ENCODE peak calls at places on chromosomes 6 and 20, in seven cellular contexts. E is SK-N-SH, H is GM12892, D is K562, Q is HepG2, L is GM12878, W is H1. I is an unnamed sample.

GRCh38 chr6:155275808-155276480 is 12.1 kb downstream of the CLDN20 start:
- DNase-seq in E (peak; percentile 57), H (no peak), D (no peak), Q (no peak), L (no peak), W (no peak), I (no peak)

GRCh38 chr6:1554241-1554880 is 55.4 kb upstream of the FOXC1 start:
- DNase-seq in E (no peak), H (peak; percentile 34), D (no peak), Q (no peak), L (peak; percentile 57), W (no peak), I (no peak)

GRCh38 chr20:50774515-50774914 is 20.3 kb upstream of the BCAS4 start:
- DNase-seq in E (no peak), H (no peak), D (no peak), Q (no peak), L (no peak), W (no peak), I (no peak)

GRCh38 chr20:36065427-36065998 is 89.0 kb upstream of the EPB41L1 start:
- DNase-seq in E (no peak), H (no peak), D (no peak), Q (no peak), L (no peak), W (no peak), I (no peak)

GRCh38 chr6:63807056-63807455 is 171.5 kb downstream of the PHF3 start:
- DNase-seq in E (no peak), H (no peak), D (no peak), Q (no peak), L (no peak), W (no peak), I (no peak)

GRCh38 chr20:32179934-32180333 is 27.6 kb downstream of the PLAGL2 start:
- DNase-seq in E (no peak), H (no peak), D (no peak), Q (no peak), L (no peak), W (no peak), I (no peak)

GRCh38 chr6:111201155-111201554 is 113.9 kb downstream of the SLC16A10 start:
- DNase-seq in E (peak; percentile 19), H (no peak), D (no peak), Q (no peak), L (no peak), W (no peak), I (no peak)

GRCh38 chr6:40347571-40348011 is 239.6 kb downstream of the LRFN2 start:
- DNase-seq in E (peak; percentile 24), H (no peak), D (no peak), Q (no peak), L (no peak), W (peak; percentile 55), I (no peak)

GRCh38 chr20:9241232-9241692 is 172.4 kb downstream of the PLCB4 start:
- DNase-seq in E (no peak), H (no peak), D (no peak), Q (no peak), L (no peak), W (no peak), I (no peak)

GRCh38 chr6:46513533-46513932 is 22.3 kb upstream of the RCAN2 start:
- DNase-seq in E (no peak), H (no peak), D (no peak), Q (no peak), L (no peak), W (no peak), I (no peak)

GRCh38 chr20:41098703-41099250 is 38.6 kb upstream of the PLCG1 start:
- DNase-seq in E (peak; percentile 35), H (no peak), D (no peak), Q (no peak), L (no peak), W (no peak), I (no peak)

GRCh38 chr20:10949930-10950783 is 276.4 kb upstream of the JAG1 start:
- DNase-seq in E (no peak), H (no peak), D (no peak), Q (peak; percentile 89), L (no peak), W (no peak), I (no peak)

GRCh38 chr6:118800394-118801071 is 93.4 kb upstream of the ASF1A start:
- DNase-seq in E (peak; percentile 78), H (peak; percentile 49), D (peak; percentile 78), Q (peak; percentile 82), L (peak; percentile 25), W (peak; percentile 81), I (peak; percentile 57)

GRCh38 chr6:31813463-31813849 is 1.6 kb downstream of the HSPA1L start:
- DNase-seq in E (no peak), H (no peak), D (no peak), Q (no peak), L (no peak), W (no peak), I (no peak)

GRCh38 chr6:31811645-31812044 is 3.4 kb downstream of the HSPA1L start:
- DNase-seq in E (no peak), H (no peak), D (no peak), Q (no peak), L (no peak), W (no peak), I (no peak)

GRCh38 chr6:31815025-31815838 is at the start of the genes HSPA1A and HSPA1L:
- DNase-seq in E (peak; percentile 94), H (peak; percentile 57), D (peak; percentile 97), Q (peak; percentile 95), L (no peak), W (peak; percentile 91), I (peak; percentile 47)

GRCh38 chr6:31820051-31820389 is 4.7 kb downstream of the HSPA1A start:
- DNase-seq in E (no peak), H (no peak), D (no peak), Q (peak; percentile 76), L (no peak), W (no peak), I (no peak)

DNA sequence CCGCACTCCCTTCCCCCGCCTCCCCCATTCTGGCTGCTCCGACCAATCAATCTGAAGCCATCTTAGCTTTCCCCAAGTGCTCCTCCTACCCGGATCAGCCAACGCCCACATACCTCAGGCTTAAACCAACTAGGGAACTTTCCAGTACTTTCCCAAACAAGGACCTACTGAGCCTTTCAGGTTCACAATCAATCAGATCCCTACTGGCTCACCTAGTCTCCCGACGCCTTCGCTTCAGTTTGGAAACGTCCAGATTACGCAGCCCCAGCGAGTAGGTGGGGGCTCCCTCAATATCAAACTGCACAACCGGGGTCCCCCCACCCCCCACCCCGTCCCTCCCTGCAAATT is 432 bp downstream of the HSPA1L start:
- DNase-seq in E (no peak), H (peak; percentile 81), D (peak; percentile 93), Q (peak; percentile 96), L (peak; percentile 67), W (peak; percentile 81), I (peak; percentile 68)
- TF ChIP-seq TAF1 in E (peak; percentile 45), H (no peak), D (peak; percentile 75), Q (no peak), L (peak; percentile 31), W (no peak), I (no peak)

DNA sequence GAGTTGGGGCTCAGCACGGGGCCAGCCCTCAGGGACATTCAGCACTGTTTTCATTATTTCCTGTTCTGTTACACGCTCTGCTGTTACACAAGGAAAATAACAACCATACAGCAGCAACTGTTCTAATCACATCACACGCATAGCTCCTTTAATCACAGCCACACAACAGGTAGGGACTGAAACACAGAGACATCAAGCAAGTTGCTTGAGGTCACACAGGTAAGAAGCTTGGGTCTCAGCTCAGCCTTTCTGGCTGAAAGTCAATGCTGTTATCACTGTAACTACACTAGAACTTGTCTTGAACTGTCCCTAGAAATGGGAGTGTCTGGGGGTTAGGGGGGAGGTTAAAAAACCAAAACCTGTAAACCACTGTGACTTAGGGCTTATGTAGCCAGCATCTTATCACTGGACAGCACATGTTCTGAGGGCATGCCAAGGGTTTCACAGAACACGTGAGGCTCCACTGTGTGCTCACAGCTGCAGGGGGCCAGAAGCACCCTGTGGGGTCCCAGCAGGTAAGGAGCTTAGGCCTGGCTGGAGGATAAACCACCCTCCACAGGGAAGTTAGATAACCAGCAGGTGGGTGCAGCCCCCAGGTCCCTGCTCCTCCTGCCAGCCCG is 146.0 kb downstream of the EYA2 start:
- DNase-seq in E (no peak), H (no peak), D (peak; percentile 69), Q (no peak), L (no peak), W (no peak), I (no peak)
- TF ChIP-seq TAF1 in E (no peak), H (no peak), D (no peak), Q (no peak), L (no peak), W (no peak), I (no peak)

DNA sequence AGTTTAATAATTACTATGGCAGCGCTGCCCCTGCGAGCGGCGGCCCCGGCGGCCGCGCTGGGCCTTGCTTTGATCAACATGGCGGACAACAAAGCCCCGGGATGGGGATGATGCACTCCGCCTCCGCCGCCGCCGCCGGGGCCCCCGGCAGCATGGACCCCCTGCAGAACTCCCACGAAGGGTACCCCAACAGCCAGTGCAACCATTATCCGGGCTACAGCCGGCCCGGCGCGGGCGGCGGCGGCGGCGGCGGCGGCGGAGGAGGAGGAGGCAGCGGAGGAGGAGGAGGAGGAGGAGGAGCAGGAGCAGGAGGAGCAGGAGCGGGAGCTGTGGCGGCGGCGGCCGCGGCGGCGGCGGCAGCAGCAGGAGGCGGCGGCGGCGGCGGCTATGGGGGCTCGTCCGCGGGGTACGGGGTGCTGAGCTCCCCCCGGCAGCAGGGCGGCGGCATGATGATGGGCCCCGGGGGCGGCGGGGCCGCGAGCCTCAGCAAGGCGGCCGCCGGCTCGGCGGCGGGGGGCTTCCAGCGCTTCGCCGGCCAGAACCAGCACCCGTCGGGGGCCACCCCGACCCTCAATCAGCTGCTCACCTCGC is 1.5 kb downstream of the ARID1B start:
- DNase-seq in E (no peak), H (no peak), D (no peak), Q (peak; percentile 34), L (no peak), W (peak; percentile 64), I (no peak)
- TF ChIP-seq TAF1 in E (peak; percentile 17), H (no peak), D (peak; percentile 76), Q (peak; percentile 11), L (no peak), W (peak; percentile 20), I (no peak)

DNA sequence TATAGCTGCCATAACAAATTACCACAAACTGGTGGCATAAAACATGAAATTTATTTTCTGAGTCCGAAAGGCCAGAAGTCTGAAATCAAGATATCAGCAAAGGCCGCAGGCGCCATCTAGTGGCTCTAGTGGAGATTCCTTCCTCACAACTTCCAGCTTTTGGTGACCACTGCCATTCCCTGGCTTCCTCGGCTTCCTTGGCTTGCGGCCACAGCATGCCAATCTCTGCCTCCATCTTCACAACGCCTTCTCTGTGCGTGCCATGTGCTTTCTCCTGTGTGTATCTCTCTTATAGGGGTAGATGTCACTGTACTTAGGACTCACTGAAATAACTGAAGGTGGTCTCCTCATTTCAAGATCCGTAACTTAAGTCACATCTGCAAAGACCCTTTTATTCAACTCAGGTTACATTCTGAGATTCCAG is 5.4 kb upstream of the PLAGL1 start:
- DNase-seq in E (peak; percentile 66), H (peak; percentile 15), D (peak; percentile 61), Q (peak; percentile 81), L (no peak), W (peak; percentile 77), I (no peak)
- TF ChIP-seq TAF1 in E (no peak), H (no peak), D (no peak), Q (no peak), L (no peak), W (no peak), I (no peak)

GRCh38 chr6:19865178-19865577 is 28.0 kb downstream of the ID4 start:
- DNase-seq in E (no peak), H (no peak), D (no peak), Q (no peak), L (no peak), W (no peak), I (no peak)
- TF ChIP-seq TAF1 in E (no peak), H (no peak), D (no peak), Q (no peak), L (no peak), W (no peak), I (no peak)

I was measured in GM12891.